ENCODE peak calls at places on chromosome 1, in six cellular contexts. One of them, this sample, is unnamed.

GRCh38 chr1:10494418-10494753 is 19.6 kb downstream of the PEX14 start:
- DNase-seq in NCI-H1105 treated with DMSO at 0.1 percent for 48 hours: no peak
- DNase-seq in CD4-positive, CD25-positive, alpha-beta regulatory T cell: no peak
- DNase-seq in iPS-NIHi11: no peak
- DNase-seq in stimulated activated CD4-positive, alpha-beta T cell treated with anti-CD3 and anti-CD28 coated beads, TNF-alpha, amount 100 ng/mL, for 48 hours: no peak
- DNase-seq in lung microvascular endothelial cell: no peak
- DNase-seq in this sample: no peak

GRCh38 chr1:6594977-6595740 is 7.5 kb downstream of the KLHL21 start:
- DNase-seq in stimulated activated CD4-positive, alpha-beta T cell treated with anti-CD3 and anti-CD28 coated beads, TNF-alpha, amount 100 ng/mL, for 48 hours: no peak
- DNase-seq in iPS-NIHi11: no peak
- DNase-seq in lung microvascular endothelial cell: no peak
- DNase-seq in NCI-H1105 treated with DMSO at 0.1 percent for 48 hours: no peak
- DNase-seq in CD4-positive, CD25-positive, alpha-beta regulatory T cell: no peak
- DNase-seq in this sample: no peak

GRCh38 chr1:22861764-22862440 is 110.8 kb downstream of the LACTBL1 start:
- DNase-seq in CD4-positive, CD25-positive, alpha-beta regulatory T cell: no peak
- DNase-seq in iPS-NIHi11: peak; percentile 76
- DNase-seq in stimulated activated CD4-positive, alpha-beta T cell treated with anti-CD3 and anti-CD28 coated beads, TNF-alpha, amount 100 ng/mL, for 48 hours: no peak
- DNase-seq in lung microvascular endothelial cell: peak; percentile 72
- DNase-seq in NCI-H1105 treated with DMSO at 0.1 percent for 48 hours: peak; percentile 2
- DNase-seq in this sample: no peak

GRCh38 chr1:30342535-30343141 is 380.7 kb downstream of the MATN1 start:
- DNase-seq in NCI-H1105 treated with DMSO at 0.1 percent for 48 hours: no peak
- DNase-seq in lung microvascular endothelial cell: no peak
- DNase-seq in CD4-positive, CD25-positive, alpha-beta regulatory T cell: no peak
- DNase-seq in stimulated activated CD4-positive, alpha-beta T cell treated with anti-CD3 and anti-CD28 coated beads, TNF-alpha, amount 100 ng/mL, for 48 hours: no peak
- DNase-seq in iPS-NIHi11: peak; percentile 52
- DNase-seq in this sample: peak; percentile 37

GRCh38 chr1:161998811-161999210 is 24.9 kb downstream of the OLFML2B start:
- DNase-seq in NCI-H1105 treated with DMSO at 0.1 percent for 48 hours: no peak
- DNase-seq in stimulated activated CD4-positive, alpha-beta T cell treated with anti-CD3 and anti-CD28 coated beads, TNF-alpha, amount 100 ng/mL, for 48 hours: no peak
- DNase-seq in lung microvascular endothelial cell: no peak
- DNase-seq in CD4-positive, CD25-positive, alpha-beta regulatory T cell: no peak
- DNase-seq in iPS-NIHi11: no peak
- DNase-seq in this sample: no peak

GRCh38 chr1:230682882-230683610 is 30.9 kb downstream of the AGT start:
- DNase-seq in iPS-NIHi11: no peak
- DNase-seq in stimulated activated CD4-positive, alpha-beta T cell treated with anti-CD3 and anti-CD28 coated beads, TNF-alpha, amount 100 ng/mL, for 48 hours: no peak
- DNase-seq in lung microvascular endothelial cell: no peak
- DNase-seq in NCI-H1105 treated with DMSO at 0.1 percent for 48 hours: no peak
- DNase-seq in CD4-positive, CD25-positive, alpha-beta regulatory T cell: no peak
- DNase-seq in this sample: no peak

GRCh38 chr1:119469741-119470140 is 37.3 kb upstream of the HSD3B1 start:
- DNase-seq in iPS-NIHi11: no peak
- DNase-seq in stimulated activated CD4-positive, alpha-beta T cell treated with anti-CD3 and anti-CD28 coated beads, TNF-alpha, amount 100 ng/mL, for 48 hours: no peak
- DNase-seq in NCI-H1105 treated with DMSO at 0.1 percent for 48 hours: no peak
- DNase-seq in lung microvascular endothelial cell: no peak
- DNase-seq in CD4-positive, CD25-positive, alpha-beta regulatory T cell: no peak
- DNase-seq in this sample: no peak

GRCh38 chr1:17732475-17732874 is 22.7 kb upstream of the ACTL8 start:
- DNase-seq in iPS-NIHi11: no peak
- DNase-seq in NCI-H1105 treated with DMSO at 0.1 percent for 48 hours: no peak
- DNase-seq in stimulated activated CD4-positive, alpha-beta T cell treated with anti-CD3 and anti-CD28 coated beads, TNF-alpha, amount 100 ng/mL, for 48 hours: no peak
- DNase-seq in lung microvascular endothelial cell: no peak
- DNase-seq in CD4-positive, CD25-positive, alpha-beta regulatory T cell: no peak
- DNase-seq in this sample: no peak

GRCh38 chr1:43464840-43465693 is 11.3 kb upstream of the HYI start:
- DNase-seq in stimulated activated CD4-positive, alpha-beta T cell treated with anti-CD3 and anti-CD28 coated beads, TNF-alpha, amount 100 ng/mL, for 48 hours: no peak
- DNase-seq in lung microvascular endothelial cell: no peak
- DNase-seq in CD4-positive, CD25-positive, alpha-beta regulatory T cell: no peak
- DNase-seq in iPS-NIHi11: no peak
- DNase-seq in NCI-H1105 treated with DMSO at 0.1 percent for 48 hours: no peak
- DNase-seq in this sample: no peak

GRCh38 chr1:57468661-57469523 is 45.0 kb upstream of the DAB1 start:
- DNase-seq in CD4-positive, CD25-positive, alpha-beta regulatory T cell: no peak
- DNase-seq in NCI-H1105 treated with DMSO at 0.1 percent for 48 hours: no peak
- DNase-seq in iPS-NIHi11: no peak
- DNase-seq in lung microvascular endothelial cell: no peak
- DNase-seq in stimulated activated CD4-positive, alpha-beta T cell treated with anti-CD3 and anti-CD28 coated beads, TNF-alpha, amount 100 ng/mL, for 48 hours: no peak
- DNase-seq in this sample: no peak

GRCh38 chr1:214318356-214318755 is 37.4 kb downstream of the SMYD2 start:
- DNase-seq in NCI-H1105 treated with DMSO at 0.1 percent for 48 hours: no peak
- DNase-seq in stimulated activated CD4-positive, alpha-beta T cell treated with anti-CD3 and anti-CD28 coated beads, TNF-alpha, amount 100 ng/mL, for 48 hours: no peak
- DNase-seq in CD4-positive, CD25-positive, alpha-beta regulatory T cell: no peak
- DNase-seq in iPS-NIHi11: no peak
- DNase-seq in lung microvascular endothelial cell: no peak
- DNase-seq in this sample: no peak

GRCh38 chr1:44266400-44267344 is 53.4 kb downstream of the DMAP1 start:
- DNase-seq in CD4-positive, CD25-positive, alpha-beta regulatory T cell: no peak
- DNase-seq in lung microvascular endothelial cell: no peak
- DNase-seq in stimulated activated CD4-positive, alpha-beta T cell treated with anti-CD3 and anti-CD28 coated beads, TNF-alpha, amount 100 ng/mL, for 48 hours: no peak
- DNase-seq in iPS-NIHi11: no peak
- DNase-seq in NCI-H1105 treated with DMSO at 0.1 percent for 48 hours: no peak
- DNase-seq in this sample: no peak

GRCh38 chr1:94334764-94335163 is 83.4 kb upstream of the ABCD3 start:
- DNase-seq in stimulated activated CD4-positive, alpha-beta T cell treated with anti-CD3 and anti-CD28 coated beads, TNF-alpha, amount 100 ng/mL, for 48 hours: no peak
- DNase-seq in NCI-H1105 treated with DMSO at 0.1 percent for 48 hours: no peak
- DNase-seq in lung microvascular endothelial cell: no peak
- DNase-seq in iPS-NIHi11: no peak
- DNase-seq in CD4-positive, CD25-positive, alpha-beta regulatory T cell: no peak
- DNase-seq in this sample: no peak

GRCh38 chr1:42937141-42937696 is 21.4 kb downstream of the SLC2A1 start:
- DNase-seq in iPS-NIHi11: no peak
- DNase-seq in stimulated activated CD4-positive, alpha-beta T cell treated with anti-CD3 and anti-CD28 coated beads, TNF-alpha, amount 100 ng/mL, for 48 hours: no peak
- DNase-seq in lung microvascular endothelial cell: no peak
- DNase-seq in NCI-H1105 treated with DMSO at 0.1 percent for 48 hours: no peak
- DNase-seq in CD4-positive, CD25-positive, alpha-beta regulatory T cell: no peak
- DNase-seq in this sample: no peak

GRCh38 chr1:240946926-240947325 is 335.0 kb upstream of the GREM2 start:
- DNase-seq in iPS-NIHi11: peak; percentile 35
- DNase-seq in lung microvascular endothelial cell: peak; percentile 63
- DNase-seq in stimulated activated CD4-positive, alpha-beta T cell treated with anti-CD3 and anti-CD28 coated beads, TNF-alpha, amount 100 ng/mL, for 48 hours: no peak
- DNase-seq in CD4-positive, CD25-positive, alpha-beta regulatory T cell: no peak
- DNase-seq in NCI-H1105 treated with DMSO at 0.1 percent for 48 hours: no peak
- DNase-seq in this sample: no peak

GRCh38 chr1:193827516-193827915 is 641.1 kb upstream of the B3GALT2 start:
- DNase-seq in NCI-H1105 treated with DMSO at 0.1 percent for 48 hours: no peak
- DNase-seq in iPS-NIHi11: no peak
- DNase-seq in CD4-positive, CD25-positive, alpha-beta regulatory T cell: no peak
- DNase-seq in lung microvascular endothelial cell: no peak
- DNase-seq in stimulated activated CD4-positive, alpha-beta T cell treated with anti-CD3 and anti-CD28 coated beads, TNF-alpha, amount 100 ng/mL, for 48 hours: no peak
- DNase-seq in this sample: no peak

GRCh38 chr1:109395602-109396512 is 1.9 kb downstream of the SORT1 start:
- DNase-seq in lung microvascular endothelial cell: no peak
- DNase-seq in iPS-NIHi11: no peak
- DNase-seq in NCI-H1105 treated with DMSO at 0.1 percent for 48 hours: no peak
- DNase-seq in CD4-positive, CD25-positive, alpha-beta regulatory T cell: no peak
- DNase-seq in stimulated activated CD4-positive, alpha-beta T cell treated with anti-CD3 and anti-CD28 coated beads, TNF-alpha, amount 100 ng/mL, for 48 hours: no peak
- DNase-seq in this sample: no peak